ENCODE peak calls at places on chromosome 16, in five cellular contexts. O is endodermal cell, N is heart left ventricle, L is neural crest cell, D is uterus. U is an unnamed sample.

GRCh38 chr16:67169642-67170167 is 633 bp upstream of the NOL3 start:
- DNase-seq in O (peak), N (no peak), L (peak), D (no peak), U (no peak)

GRCh38 chr16:29784901-29785500 is 5.5 kb upstream of the KIF22 start:
- DNase-seq in O (peak), N (peak), L (peak), D (peak), U (peak)

GRCh38 chr16:10982430-10983174 is 38.2 kb downstream of the CLEC16A start:
- DNase-seq in O (no peak), N (no peak), L (no peak), D (no peak), U (no peak)

GRCh38 chr16:81524382-81524781 is 79.8 kb downstream of the CMIP start:
- DNase-seq in O (no peak), N (no peak), L (no peak), D (no peak), U (peak)

GRCh38 chr16:23333034-23333579 is 31.0 kb downstream of the SCNN1B start:
- DNase-seq in O (no peak), N (no peak), L (no peak), D (no peak), U (no peak)

GRCh38 chr16:87834668-87835473 is 34.4 kb downstream of the SLC7A5 start:
- DNase-seq in O (no peak), N (no peak), L (no peak), D (no peak), U (no peak)

GRCh38 chr16:62041401-62041800 is 5.2 kb upstream of the CDH8 start:
- DNase-seq in O (peak), N (no peak), L (peak), D (no peak), U (no peak)

GRCh38 chr16:86669937-86670772 is 91.8 kb downstream of the FOXL1 start:
- DNase-seq in O (no peak), N (no peak), L (no peak), D (no peak), U (no peak)

GRCh38 chr16:23959069-23959800 is 123.5 kb downstream of the PRKCB start:
- DNase-seq in O (no peak), N (no peak), L (no peak), D (no peak), U (no peak)

GRCh38 chr16:58016841-58017446 is 8.6 kb upstream of the MMP15 start:
- DNase-seq in O (no peak), N (no peak), L (no peak), D (no peak), U (no peak)

GRCh38 chr16:84751947-84752346 is 52.1 kb downstream of the USP10 start:
- DNase-seq in O (no peak), N (no peak), L (no peak), D (no peak), U (no peak)

GRCh38 chr16:73382921-73383594 is 335.1 kb upstream of the ZFHX3 start:
- DNase-seq in O (no peak), N (no peak), L (peak), D (no peak), U (no peak)

GRCh38 chr16:50289950-50290764 is 23.8 kb downstream of the ADCY7 start:
- DNase-seq in O (no peak), N (no peak), L (no peak), D (no peak), U (no peak)

GRCh38 chr16:66935319-66936011 is at the start of gene CES2:
- DNase-seq in O (peak), N (peak), L (no peak), D (no peak), U (no peak)

GRCh38 chr16:77273-77806 is 685 bp upstream of the MPG start:
- DNase-seq in O (peak), N (peak), L (peak), D (peak), U (no peak)

DNA sequence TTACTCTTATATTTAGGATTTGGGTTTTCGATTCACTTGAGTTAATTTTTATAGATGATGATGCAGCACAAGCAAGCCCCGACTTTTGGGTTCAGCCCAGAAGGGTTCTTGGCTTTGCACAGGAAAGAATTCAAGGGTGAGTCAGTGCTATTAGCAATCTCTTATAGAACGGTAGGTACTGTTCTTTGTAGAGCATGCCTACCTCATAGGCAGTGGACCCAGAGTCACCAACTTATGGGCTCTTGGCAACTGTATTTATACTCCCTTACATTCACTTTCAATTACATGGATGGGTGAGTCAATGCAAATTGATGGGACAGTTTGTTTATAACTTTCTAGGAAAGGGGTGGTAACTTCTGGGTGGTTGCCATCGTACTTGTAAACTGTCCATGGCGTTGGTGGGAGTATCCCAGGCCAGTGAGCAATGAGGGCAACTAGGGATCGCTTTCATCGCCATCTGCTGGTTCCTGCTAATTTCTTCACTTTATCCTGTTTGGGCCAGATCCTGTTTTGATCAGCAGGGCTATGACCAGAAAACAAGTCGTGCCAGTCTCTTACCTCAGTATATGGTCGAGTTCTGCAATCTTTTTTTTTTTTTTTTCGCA is 362.6 kb downstream of the CNTNAP4 start:
- DNase-seq in O (peak), N (no peak), L (peak), D (no peak), U (no peak)
- TF ChIP-seq CTCF in O (peak), N (no peak), L (peak), D (no peak), U (no peak)

DNA sequence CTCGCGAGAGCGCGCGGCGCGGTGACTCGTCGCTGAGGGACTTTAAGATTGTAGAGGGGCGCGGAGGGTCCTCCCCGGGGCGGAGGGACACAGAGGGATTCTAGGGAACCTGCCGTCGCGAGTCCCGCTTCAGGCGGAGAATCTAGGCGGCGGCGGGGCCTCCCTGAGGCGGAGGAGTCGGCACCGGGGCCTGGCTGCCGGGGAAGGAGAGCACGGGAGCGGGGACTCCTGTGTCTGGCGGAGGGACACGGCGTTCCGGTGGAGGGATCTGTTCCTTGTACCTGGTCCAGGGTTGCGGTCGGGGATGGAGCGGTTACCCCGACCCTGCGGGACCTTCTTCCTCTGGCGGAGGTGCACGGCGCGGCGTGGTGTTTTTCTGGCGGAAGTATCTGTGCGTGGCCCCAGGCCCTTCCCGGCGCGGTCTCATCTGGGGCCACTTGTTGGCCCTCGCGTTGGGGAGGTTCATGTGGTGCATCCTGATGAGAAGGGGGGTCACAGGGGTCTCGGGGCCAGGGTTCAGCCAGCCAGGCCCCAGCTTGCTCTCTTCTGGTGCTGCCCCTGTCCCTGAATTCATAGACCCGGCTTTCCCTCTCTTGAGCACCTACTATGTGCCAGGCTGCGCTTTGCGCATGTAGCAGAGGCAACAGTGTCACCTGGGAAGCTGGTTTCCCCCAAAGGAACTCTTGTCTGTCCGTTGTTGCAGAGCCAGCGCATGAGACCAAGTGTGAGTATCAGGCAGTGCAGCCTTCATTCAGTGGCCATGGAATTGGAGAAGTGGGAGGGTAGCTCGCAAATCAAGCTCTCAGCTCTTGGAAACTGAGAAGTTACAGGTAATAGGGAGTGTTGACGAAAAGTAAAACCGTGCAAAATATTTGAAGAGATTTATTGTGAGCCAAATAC is 561 bp upstream of the ZKSCAN2 start:
- DNase-seq in O (peak), N (peak), L (peak), D (peak), U (peak)
- TF ChIP-seq CTCF in O (no peak), N (no peak), L (no peak), D (no peak), U (no peak)

GRCh38 chr16:55623640-55624039 is 32.1 kb upstream of the SLC6A2 start:
- DNase-seq in O (no peak), N (no peak), L (no peak), D (no peak), U (no peak)

GRCh38 chr16:55624696-55625095 is 31.1 kb upstream of the SLC6A2 start:
- DNase-seq in O (no peak), N (no peak), L (no peak), D (no peak), U (no peak)

GRCh38 chr16:55622302-55622701 is 33.5 kb upstream of the SLC6A2 start:
- DNase-seq in O (no peak), N (no peak), L (no peak), D (no peak), U (no peak)

GRCh38 chr16:55621771-55622170 is 34.0 kb upstream of the SLC6A2 start:
- DNase-seq in O (no peak), N (no peak), L (no peak), D (no peak), U (no peak)

GRCh38 chr16:55622930-55623561 is 32.7 kb upstream of the SLC6A2 start:
- DNase-seq in O (peak), N (no peak), L (no peak), D (no peak), U (no peak)
- TF ChIP-seq CTCF in O (peak), N (peak), L (peak), D (no peak), U (no peak)

GRCh38 chr16:6016530-6017184 is 919.1 kb upstream of the EEF2KMT start:
- DNase-seq in O (peak), N (no peak), L (no peak), D (no peak), U (no peak)
- TF ChIP-seq CTCF in O (peak), N (no peak), L (peak), D (no peak), U (no peak)

GRCh38 chr16:48542020-48542473 is 67.9 kb downstream of the N4BP1 start:
- DNase-seq in O (no peak), N (peak), L (no peak), D (no peak), U (peak)
- TF ChIP-seq CTCF in O (peak), N (peak), L (peak), D (peak), U (peak)

DNA sequence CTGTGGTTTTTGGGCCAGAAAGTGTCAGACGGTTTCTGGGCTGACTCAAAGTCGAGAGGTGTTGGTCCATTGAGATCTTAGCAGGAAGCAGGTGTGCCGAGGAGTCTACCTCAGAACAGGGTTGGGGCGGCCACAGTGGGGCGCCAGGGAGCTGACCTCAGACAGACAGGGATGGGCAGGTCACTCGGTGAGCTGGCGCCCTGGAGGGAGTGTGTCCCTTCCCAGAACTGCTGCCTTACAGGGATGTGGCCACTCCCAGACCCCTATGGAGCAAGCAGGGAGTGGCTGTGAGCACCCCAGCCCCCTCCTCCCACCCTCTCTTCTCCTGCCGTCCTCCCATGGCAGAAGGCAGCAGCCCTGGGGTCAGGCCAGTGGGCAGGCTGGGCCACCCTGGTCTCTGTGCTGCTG is 14.0 kb upstream of the DPEP1 start:
- DNase-seq in O (peak), N (no peak), L (no peak), D (no peak), U (no peak)
- TF ChIP-seq CTCF in O (peak), N (no peak), L (peak), D (no peak), U (no peak)

GRCh38 chr16:13331918-13332317 is 430.5 kb downstream of the SHISA9 start:
- DNase-seq in O (peak), N (no peak), L (no peak), D (no peak), U (no peak)
- TF ChIP-seq CTCF in O (peak), N (no peak), L (no peak), D (no peak), U (no peak)

GRCh38 chr16:48158296-48158695 is 2.5 kb upstream of the ABCC12 start:
- DNase-seq in O (no peak), N (no peak), L (no peak), D (no peak), U (no peak)

GRCh38 chr16:48157302-48157701 is 1.5 kb upstream of the ABCC12 start:
- DNase-seq in O (no peak), N (no peak), L (no peak), D (no peak), U (no peak)

GRCh38 chr16:48157794-48158193 is 2.0 kb upstream of the ABCC12 start:
- DNase-seq in O (no peak), N (no peak), L (no peak), D (no peak), U (no peak)

GRCh38 chr16:48156790-48157209 is 1.0 kb upstream of the ABCC12 start:
- DNase-seq in O (peak), N (peak), L (peak), D (peak), U (peak)

DNA sequence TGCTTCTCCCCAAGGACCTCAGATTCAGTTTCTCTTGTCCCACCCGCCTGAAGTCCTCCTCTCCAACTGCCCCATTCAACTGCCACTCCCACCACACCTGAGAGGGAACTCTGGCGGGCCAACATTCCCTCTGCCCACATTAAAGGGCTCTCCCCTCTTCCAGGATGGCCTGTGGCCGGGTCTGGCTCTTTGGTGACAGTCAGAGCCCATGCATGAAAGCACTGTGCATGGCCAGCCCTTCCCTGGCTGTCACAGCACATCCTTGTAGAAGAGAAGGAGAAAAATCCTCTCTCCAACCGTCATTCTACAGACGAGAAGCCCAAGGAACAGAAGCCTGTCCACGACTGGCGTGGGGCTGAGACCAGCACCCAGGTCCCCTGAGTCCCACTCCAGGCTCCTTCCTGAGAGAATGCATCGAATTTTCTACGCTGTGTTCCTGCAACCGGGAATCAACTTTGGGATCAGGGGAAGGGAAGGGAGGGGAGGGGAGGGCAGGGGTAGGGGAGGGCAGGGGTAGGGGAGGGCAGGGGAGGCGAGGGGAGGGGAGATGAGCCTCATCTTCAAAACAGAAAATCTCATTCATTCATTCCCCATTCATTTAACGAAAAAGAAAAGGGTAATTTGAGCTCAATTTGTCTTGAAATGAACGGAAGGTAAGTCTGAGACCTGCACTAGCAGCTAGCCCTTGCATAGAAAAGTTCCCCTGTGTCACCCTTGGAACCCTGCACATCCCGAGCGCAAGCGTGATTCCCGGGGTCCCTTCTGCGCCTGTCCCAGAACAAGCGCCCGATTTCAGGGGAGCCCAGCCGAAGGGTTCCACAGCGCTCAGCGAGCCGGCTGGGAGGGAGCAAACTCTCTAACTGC is at the start of gene ABCC12:
- DNase-seq in O (no peak), N (no peak), L (no peak), D (no peak), U (no peak)
- TF ChIP-seq CTCF in O (no peak), N (no peak), L (no peak), D (no peak), U (no peak)

DNA sequence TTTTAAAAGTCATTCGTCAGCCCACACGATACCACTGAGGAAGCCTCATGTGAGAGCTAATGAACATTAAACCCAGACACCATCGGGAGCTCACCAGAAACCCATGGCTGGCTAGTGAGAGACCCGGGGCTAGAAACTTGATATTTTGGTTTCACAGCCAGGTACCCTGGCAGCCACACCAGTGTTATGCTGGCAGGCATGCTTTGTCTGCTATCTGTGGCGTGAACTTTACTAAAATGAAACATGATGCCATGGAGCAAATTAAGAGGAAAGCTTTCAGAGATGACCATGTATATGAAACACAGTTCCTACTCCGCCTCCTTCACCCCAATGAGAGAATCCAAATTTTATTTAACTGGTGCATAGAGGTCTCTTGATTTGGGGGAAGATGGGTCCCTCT is 291.2 kb downstream of the IRX3 start:
- DNase-seq in O (no peak), N (no peak), L (no peak), D (no peak), U (no peak)
- TF ChIP-seq CTCF in O (no peak), N (no peak), L (no peak), D (no peak), U (no peak)

GRCh38 chr16:8937803-8938202 is 25.9 kb downstream of the USP7 start:
- DNase-seq in O (no peak), N (no peak), L (no peak), D (no peak), U (no peak)

GRCh38 chr16:8934601-8935000 is 29.1 kb downstream of the USP7 start:
- DNase-seq in O (no peak), N (no peak), L (no peak), D (no peak), U (no peak)

GRCh38 chr16:8936421-8936820 is 27.3 kb downstream of the USP7 start:
- DNase-seq in O (peak), N (no peak), L (no peak), D (no peak), U (peak)

GRCh38 chr16:8931864-8932263 is 31.8 kb downstream of the USP7 start:
- DNase-seq in O (peak), N (peak), L (peak), D (peak), U (peak)

GRCh38 chr16:8935989-8936388 is 27.7 kb downstream of the USP7 start:
- DNase-seq in O (peak), N (no peak), L (no peak), D (no peak), U (no peak)
- TF ChIP-seq CTCF in O (peak), N (no peak), L (no peak), D (no peak), U (no peak)